ENCODE peak calls at places on chromosomes 7 and 10, in four cellular contexts. X is left lung; S is MG63; E is CD8-positive, alpha-beta T cell. Y is an unnamed sample.

GRCh38 chr10:3426190-3426845 is 253.7 kb upstream of the PITRM1 start:
- DNase-seq in E (no peak), X (no peak), S (no peak), Y (no peak)

GRCh38 chr7:157937432-157937831 is 600.6 kb downstream of the DNAJB6 start:
- DNase-seq in E (no peak), X (no peak), S (no peak), Y (no peak)

GRCh38 chr10:48658243-48658888 is 26.3 kb upstream of the WDFY4 start:
- DNase-seq in X (peak; percentile 90), E (no peak), S (peak; percentile 39), Y (no peak)

GRCh38 chr10:79267449-79267848 is 79.8 kb upstream of the PPIF start:
- DNase-seq in X (no peak), S (no peak), E (no peak), Y (no peak)

GRCh38 chr7:46208635-46209525 is 287.8 kb upstream of the IGFBP3 start:
- DNase-seq in E (no peak), S (no peak), X (no peak), Y (no peak)

GRCh38 chr7:151903249-151904032 is 26.5 kb upstream of the PRKAG2 start:
- DNase-seq in X (no peak), S (no peak), E (no peak), Y (no peak)

GRCh38 chr10:69326692-69327091 is 48.4 kb downstream of the HK1 start:
- DNase-seq in E (no peak), X (no peak), S (no peak), Y (no peak)

GRCh38 chr7:1028775-1029636 is 15.3 kb upstream of the GPR146 start:
- DNase-seq in E (no peak), S (peak; percentile 92), X (peak; percentile 87), Y (peak; percentile 44)

GRCh38 chr7:5567810-5568209 is 144.2 kb upstream of the TNRC18 start:
- DNase-seq in E (no peak), X (no peak), S (no peak), Y (no peak)

GRCh38 chr10:60480865-60481563 is 91.3 kb upstream of the ANK3 start:
- DNase-seq in X (no peak), E (no peak), S (peak; percentile 82), Y (no peak)

GRCh38 chr7:27111753-27112277 is 9.3 kb upstream of the HOXA2 start:
- DNase-seq in E (no peak), X (no peak), S (no peak), Y (no peak)

GRCh38 chr7:47771301-47771989 is 176.8 kb downstream of the PKD1L1 start:
- DNase-seq in E (no peak), X (no peak), S (peak; percentile 74), Y (no peak)

GRCh38 chr10:120462018-120462682 is 5.1 kb downstream of the PLPP4 start:
- DNase-seq in X (no peak), S (no peak), E (no peak), Y (no peak)

Y was measured in T follicular helper cell.